ENCODE peak calls at places on chromosomes 2 and 18, in four cellular contexts. K is heart right ventricle; R is CD4-positive, CD25-positive, alpha-beta regulatory T cell; D is HCT116. H is an unnamed sample.

GRCh38 chr18:26549486-26550435 is 1.4 kb upstream of the KCTD1 start:
- DNase-seq in D (peak; percentile 53), R (no peak), K (peak; percentile 43), H (no peak)

GRCh38 chr2:70806620-70807019 is 13.8 kb downstream of the CLEC4F start:
- DNase-seq in D (no peak), R (no peak), K (no peak), H (no peak)

GRCh38 chr2:238081561-238081960 is 18.6 kb upstream of the ESPNL start:
- DNase-seq in D (no peak), K (no peak), R (no peak), H (no peak)

GRCh38 chr18:24111936-24112335 is 26.9 kb upstream of the CABYR start:
- DNase-seq in D (peak; percentile 7), K (no peak), R (no peak), H (no peak)

GRCh38 chr2:105068387-105068786 is 30.5 kb downstream of the MRPS9 start:
- DNase-seq in K (no peak), D (no peak), R (no peak), H (no peak)

GRCh38 chr2:10494351-10495066 is 46.4 kb upstream of the ODC1 start:
- DNase-seq in D (no peak), R (no peak), K (no peak), H (no peak)

GRCh38 chr18:76980663-76981387 is 151.8 kb downstream of the MBP start:
- DNase-seq in D (no peak), K (no peak), R (no peak), H (no peak)

GRCh38 chr2:177403822-177404221 is 11.2 kb downstream of the AGPS start:
- DNase-seq in D (no peak), R (no peak), K (no peak), H (no peak)

GRCh38 chr2:128783193-128783671 is 464.6 kb upstream of the HS6ST1 start:
- DNase-seq in K (no peak), D (no peak), R (no peak), H (no peak)

GRCh38 chr2:210912779-210913178 is 356.4 kb downstream of the CPS1 start:
- DNase-seq in D (no peak), R (no peak), K (no peak), H (no peak)

GRCh38 chr2:109378682-109379081 is 235.1 kb downstream of the SEPTIN10 start:
- DNase-seq in R (no peak), D (no peak), K (no peak), H (no peak)

GRCh38 chr2:170122883-170123547 is 54.9 kb upstream of the MYO3B start:
- DNase-seq in R (no peak), D (peak; percentile 13), K (no peak), H (no peak)

GRCh38 chr18:73842795-73843394 is 304.7 kb downstream of the FBXO15 start:
- DNase-seq in R (no peak), D (peak; percentile 4), K (peak; percentile 38), H (peak; percentile 2)

GRCh38 chr2:174778479-174778962 is 14.2 kb upstream of the CHRNA1 start:
- DNase-seq in D (no peak), K (peak; percentile 53), R (peak; percentile 60), H (no peak)

GRCh38 chr18:55252053-55252675 is 292.9 kb upstream of the CCDC68 start:
- DNase-seq in R (no peak), D (no peak), K (no peak), H (no peak)

GRCh38 chr2:6447209-6447608 is 418.5 kb downstream of the CMPK2 start:
- DNase-seq in D (no peak), K (no peak), R (no peak), H (no peak)

GRCh38 chr2:163665817-163666216 is 70.0 kb downstream of the FIGN start:
- DNase-seq in K (no peak), R (no peak), D (no peak), H (no peak)

GRCh38 chr2:36246320-36246990 is 109.1 kb upstream of the CRIM1 start:
- DNase-seq in R (no peak), D (no peak), K (no peak), H (no peak)

GRCh38 chr2:232276084-232276738 is 102.3 kb upstream of the ALPP start:
- DNase-seq in D (no peak), K (no peak), R (no peak), H (no peak)

GRCh38 chr2:76008001-76008702 is 297.4 kb upstream of the GCFC2 start:
- DNase-seq in K (no peak), R (no peak), D (no peak), H (no peak)

GRCh38 chr18:6414723-6415362 is at the start of gene L3MBTL4:
- DNase-seq in D (no peak), K (peak; percentile 16), R (no peak), H (no peak)

GRCh38 chr18:23871410-23871809 is 143.1 kb upstream of the TTC39C start:
- DNase-seq in K (peak; percentile 22), R (peak; percentile 45), D (no peak), H (no peak)

GRCh38 chr18:43661570-43661969 is 384.3 kb upstream of the SYT4 start:
- DNase-seq in K (no peak), D (no peak), R (no peak), H (peak; percentile 54)

GRCh38 chr2:120543899-120544298 is 191.8 kb upstream of the GLI2 start:
- DNase-seq in R (no peak), D (no peak), K (peak; percentile 40), H (no peak)

GRCh38 chr2:120544522-120544921 is 191.1 kb upstream of the GLI2 start:
- DNase-seq in D (no peak), R (no peak), K (no peak), H (no peak)

GRCh38 chr2:120541553-120541932 is 194.1 kb upstream of the GLI2 start:
- DNase-seq in R (no peak), K (no peak), D (no peak), H (no peak)

GRCh38 chr2:120541972-120542670 is 193.5 kb upstream of the GLI2 start:
- DNase-seq in K (no peak), R (no peak), D (no peak), H (no peak)

DNA sequence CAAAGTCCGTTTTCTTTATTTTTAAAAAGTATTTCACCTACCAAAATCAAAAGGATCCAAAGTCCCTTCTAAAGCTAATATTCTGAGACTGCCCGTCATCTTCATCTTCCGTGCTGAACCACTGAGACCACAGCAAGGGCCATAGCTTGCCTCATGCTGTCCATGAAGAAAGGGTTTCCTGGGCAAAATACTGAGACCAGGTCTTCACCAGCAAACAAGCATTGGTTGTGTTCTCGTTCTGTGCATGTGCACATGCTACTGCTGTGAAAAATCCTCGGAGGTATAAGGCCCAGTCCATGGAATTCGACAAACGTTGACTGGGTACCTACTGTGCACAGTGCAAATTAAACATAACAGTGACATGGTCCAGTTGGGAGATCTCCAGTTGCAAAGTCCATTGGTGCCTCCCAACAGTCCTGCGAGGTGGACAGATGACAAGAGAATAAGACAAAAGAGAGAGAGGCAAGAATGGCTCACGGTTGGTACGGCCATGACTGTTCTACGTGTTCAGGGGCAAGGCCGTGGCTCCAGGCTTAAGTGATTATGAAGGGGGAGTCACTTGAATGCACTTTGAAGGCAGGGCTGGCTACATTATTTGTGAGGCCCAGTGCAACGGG is 192.6 kb upstream of the GLI2 start:
- DNase-seq in K (no peak), D (no peak), R (no peak), H (no peak)
- H3K27ac ChIP-seq in K (peak overlapping the region; percentile 10), D (no peak overlapping the region), R (no peak overlapping the region), H (no peak overlapping the region)

DNA sequence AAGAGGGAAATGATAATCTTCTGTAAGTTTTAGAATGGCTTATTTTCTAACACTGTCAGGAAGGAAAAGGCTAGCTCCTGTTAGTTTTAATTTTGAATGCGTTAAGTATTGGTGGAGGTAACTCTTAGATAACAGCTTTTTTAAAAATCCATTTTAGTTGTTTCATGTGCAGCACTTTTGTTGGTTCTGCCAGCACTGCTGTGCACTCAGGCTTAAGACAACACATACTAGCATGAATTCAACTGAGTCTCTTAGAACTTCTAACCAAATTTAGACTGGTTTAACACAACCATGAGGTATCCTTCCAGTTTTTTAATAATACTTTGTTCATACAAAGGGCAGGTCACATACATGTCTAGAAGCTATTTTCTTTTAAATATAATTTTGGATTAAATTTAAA is 42.4 kb downstream of the ACVR1 start:
- DNase-seq in D (no peak), R (no peak), K (no peak), H (no peak)
- H3K4me1 ChIP-seq in D (peaks cover 33% of the 10 kb centered on the region), R (peaks cover 33% of the 10 kb centered on the region), K (peaks cover 63% of the 10 kb centered on the region), H (peaks cover 10% of the 10 kb centered on the region)

GRCh38 chr2:88680916-88681315 is 10.6 kb upstream of the RPIA start:
- DNase-seq in K (no peak), D (no peak), R (no peak), H (no peak)
- H3K9me3 ChIP-seq in K (no peaks in the 10 kb centered on the region), D (peaks cover 12% of the 10 kb centered on the region), R (peaks cover 8% of the 10 kb centered on the region), H (peaks cover 4% of the 10 kb centered on the region)

DNA sequence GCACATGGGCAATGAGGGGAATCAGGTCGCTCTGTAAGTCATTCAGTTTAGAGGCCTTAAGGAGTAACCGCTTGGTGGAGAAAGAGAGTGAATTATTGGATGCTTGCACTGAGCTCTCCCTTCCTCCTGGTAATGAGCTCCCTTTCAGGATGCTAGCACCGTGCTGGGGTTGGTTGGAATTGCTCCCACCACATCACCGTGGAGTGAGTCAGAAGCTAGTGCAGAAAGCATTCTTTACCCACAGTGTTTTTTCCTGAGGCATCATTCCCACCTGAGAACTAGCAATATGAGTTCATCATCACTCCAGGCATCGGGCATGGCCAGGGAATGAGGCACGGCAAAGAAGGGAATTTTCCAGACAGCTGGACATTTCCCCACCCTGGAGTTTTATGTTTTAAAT is 57.6 kb downstream of the ITGB6 start:
- DNase-seq in K (no peak), D (no peak), R (no peak), H (no peak)
- H3K27ac ChIP-seq in K (no peak overlapping the region), D (no peak overlapping the region), R (no peak overlapping the region), H (no peak overlapping the region)

GRCh38 chr2:212532585-212532984 is 6.0 kb downstream of the ERBB4 start:
- DNase-seq in D (no peak), R (no peak), K (no peak), H (no peak)
- H3K4me1 ChIP-seq in D (no peaks in the 10 kb centered on the region), R (no peaks in the 10 kb centered on the region), K (peaks cover 30% of the 10 kb centered on the region), H (no peaks in the 10 kb centered on the region)

DNA sequence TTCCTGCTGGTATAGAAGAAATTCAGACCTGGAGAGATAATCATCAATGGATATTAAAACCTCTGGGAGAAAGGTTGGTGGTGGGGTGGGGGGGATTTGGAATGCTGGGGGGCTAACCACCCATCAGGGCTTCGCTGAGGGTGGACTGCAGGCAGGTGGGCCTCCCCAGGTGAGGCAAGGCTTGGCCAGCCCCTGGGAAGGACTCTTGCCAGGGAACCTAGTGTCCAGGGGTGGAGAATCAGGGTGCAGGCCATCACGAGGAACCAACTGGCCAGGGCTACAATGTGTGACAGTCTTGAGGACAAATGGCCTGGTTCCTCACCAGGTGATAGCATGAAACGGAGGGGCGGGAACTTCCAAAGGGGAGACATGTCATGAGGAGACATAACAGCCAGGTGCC is 11.8 kb downstream of the RAB11FIP5 start:
- DNase-seq in D (no peak), K (no peak), R (no peak), H (no peak)
- H3K9me3 ChIP-seq in D (no peaks in the 10 kb centered on the region), K (no peaks in the 10 kb centered on the region), R (no peaks in the 10 kb centered on the region), H (no peaks in the 10 kb centered on the region)